ENCODE peak calls at places on chromosomes 6 and 20, in four cellular contexts. W is esophagus squamous epithelium, I is breast epithelium, Y is transverse colon. X is an unnamed sample. For H3K4me1 and H3K9me3, the result is how much of the 10 kb centered on the place peaks cover.

GRCh38 chr6:16045238-16045637 is 83.6 kb upstream of the MYLIP start:
- DNase-seq in W (no peak), I (no peak), Y (no peak), X (no peak)

GRCh38 chr6:15907914-15908518 is 220.9 kb upstream of the MYLIP start:
- DNase-seq in W (no peak), I (peak), Y (peak), X (no peak)

GRCh38 chr6:20708367-20709124 is 174.3 kb downstream of the CDKAL1 start:
- DNase-seq in W (no peak), I (no peak), Y (no peak), X (no peak)

GRCh38 chr6:138520463-138520862 is 21.2 kb upstream of the NHSL1 start:
- DNase-seq in W (no peak), I (no peak), Y (no peak), X (no peak)

GRCh38 chr6:90399970-90400369 is 103.3 kb upstream of the BACH2 start:
- DNase-seq in W (no peak), I (no peak), Y (no peak), X (no peak)

GRCh38 chr6:158711264-158711663 is 61.4 kb downstream of the SYTL3 start:
- DNase-seq in W (no peak), I (no peak), Y (no peak), X (no peak)

GRCh38 chr6:13362432-13362831 is 34.1 kb upstream of the TBC1D7 start:
- DNase-seq in W (no peak), I (no peak), Y (no peak), X (no peak)

GRCh38 chr6:107674995-107675738 is 148.9 kb downstream of the SCML4 start:
- DNase-seq in W (peak), I (peak), Y (peak), X (no peak)

GRCh38 chr6:13250703-13251102 is 77.6 kb downstream of the TBC1D7 start:
- DNase-seq in W (no peak), I (no peak), Y (no peak), X (no peak)

GRCh38 chr6:75126518-75126917 is 79.3 kb downstream of the COL12A1 start:
- DNase-seq in W (no peak), I (no peak), Y (no peak), X (no peak)

GRCh38 chr6:42315220-42315990 is 97.7 kb upstream of the MRPS10 start:
- DNase-seq in W (no peak), I (no peak), Y (no peak), X (no peak)

GRCh38 chr6:42316981-42317380 is 99.3 kb upstream of the MRPS10 start:
- DNase-seq in W (no peak), I (no peak), Y (no peak), X (no peak)

GRCh38 chr6:42315991-42316378 is 98.3 kb upstream of the MRPS10 start:
- DNase-seq in W (no peak), I (no peak), Y (peak), X (peak)

GRCh38 chr6:42314571-42314950 is 96.9 kb upstream of the MRPS10 start:
- DNase-seq in W (no peak), I (no peak), Y (no peak), X (no peak)

GRCh38 chr6:42316390-42316970 is 98.8 kb upstream of the MRPS10 start:
- DNase-seq in W (no peak), I (no peak), Y (peak), X (no peak)
- H3K4me1 ChIP-seq in W (under half), I (under half), Y (under half), X (under half)

GRCh38 chr6:62286470-62286843 is 432 bp upstream of the KHDRBS2 start:
- DNase-seq in W (no peak), I (no peak), Y (no peak), X (no peak)

GRCh38 chr6:62283828-62284411 is 2.1 kb downstream of the KHDRBS2 start:
- DNase-seq in W (no peak), I (no peak), Y (no peak), X (no peak)

GRCh38 chr6:62284725-62285124 is 1.3 kb downstream of the KHDRBS2 start:
- DNase-seq in W (no peak), I (no peak), Y (no peak), X (no peak)

GRCh38 chr6:62283359-62283758 is 2.7 kb downstream of the KHDRBS2 start:
- DNase-seq in W (no peak), I (no peak), Y (no peak), X (no peak)

DNA sequence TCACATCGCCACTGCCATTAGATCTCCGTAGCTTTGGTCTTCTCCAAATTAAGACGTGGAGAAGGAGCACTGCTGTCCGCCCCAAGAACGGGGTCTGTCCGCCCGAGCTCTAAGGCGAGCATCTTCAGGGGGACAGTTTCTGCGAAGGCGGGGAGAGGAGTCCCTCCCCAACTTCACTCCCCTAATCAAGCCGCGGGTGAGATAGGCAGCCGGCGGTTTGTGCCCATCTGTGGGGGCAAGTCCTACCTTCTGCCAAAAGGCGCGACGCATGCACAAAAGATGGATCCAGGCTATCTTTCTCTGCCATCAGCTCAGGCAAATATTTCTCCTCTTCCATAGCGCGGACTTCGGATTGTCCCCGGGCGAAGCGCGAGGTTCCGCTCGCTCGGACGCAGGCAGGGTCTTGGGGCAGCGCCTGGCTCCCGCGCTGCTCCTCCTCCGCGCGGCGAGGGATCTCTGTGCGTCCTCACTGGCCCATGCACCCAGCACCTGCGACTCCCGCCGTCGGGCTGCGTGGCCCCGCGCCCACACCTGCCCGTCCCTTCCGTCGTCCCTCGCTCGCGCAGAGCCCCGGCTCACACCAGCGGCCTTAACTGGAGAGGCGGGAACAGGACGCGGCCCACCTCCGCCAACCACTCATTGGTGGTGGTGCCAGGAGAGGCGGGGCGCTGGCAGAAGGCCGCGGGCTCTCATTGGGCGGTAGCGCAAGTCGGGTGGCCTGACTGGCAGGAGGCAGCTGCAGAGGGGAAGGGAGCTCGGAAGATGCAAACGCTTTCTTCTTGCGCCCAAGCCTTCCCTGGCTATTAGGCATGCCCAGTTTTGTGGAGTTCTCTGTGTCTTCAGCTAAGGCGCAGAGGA is at the start of gene KHDRBS2:
- DNase-seq in W (peak), I (peak), Y (peak), X (peak)
- H3K4me3 ChIP-seq in W (peak), I (peak), Y (peak), X (peak)

DNA sequence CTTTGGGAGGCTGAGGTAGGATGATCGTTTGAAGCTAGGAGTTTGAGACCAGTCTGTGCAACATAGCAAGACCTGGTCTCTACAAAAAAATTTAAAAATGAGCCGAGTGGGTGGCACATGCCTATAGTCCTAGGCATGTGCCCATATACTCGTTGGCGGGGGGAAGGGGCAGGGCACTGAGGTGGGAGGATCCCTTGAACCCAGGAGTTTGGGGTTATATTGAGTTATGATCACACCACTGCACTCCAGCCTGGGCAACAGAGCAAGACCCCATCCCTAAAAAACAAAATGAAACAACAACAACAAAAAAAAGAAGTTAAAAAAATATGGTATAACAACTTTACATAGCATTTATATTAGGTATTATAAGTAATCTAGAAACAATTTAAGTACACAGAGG is 47.8 kb downstream of the LHFPL5 start:
- DNase-seq in W (no peak), I (no peak), Y (no peak), X (no peak)
- H3K9me3 ChIP-seq in W (under half), I (under half), Y (under half), X (under half)

DNA sequence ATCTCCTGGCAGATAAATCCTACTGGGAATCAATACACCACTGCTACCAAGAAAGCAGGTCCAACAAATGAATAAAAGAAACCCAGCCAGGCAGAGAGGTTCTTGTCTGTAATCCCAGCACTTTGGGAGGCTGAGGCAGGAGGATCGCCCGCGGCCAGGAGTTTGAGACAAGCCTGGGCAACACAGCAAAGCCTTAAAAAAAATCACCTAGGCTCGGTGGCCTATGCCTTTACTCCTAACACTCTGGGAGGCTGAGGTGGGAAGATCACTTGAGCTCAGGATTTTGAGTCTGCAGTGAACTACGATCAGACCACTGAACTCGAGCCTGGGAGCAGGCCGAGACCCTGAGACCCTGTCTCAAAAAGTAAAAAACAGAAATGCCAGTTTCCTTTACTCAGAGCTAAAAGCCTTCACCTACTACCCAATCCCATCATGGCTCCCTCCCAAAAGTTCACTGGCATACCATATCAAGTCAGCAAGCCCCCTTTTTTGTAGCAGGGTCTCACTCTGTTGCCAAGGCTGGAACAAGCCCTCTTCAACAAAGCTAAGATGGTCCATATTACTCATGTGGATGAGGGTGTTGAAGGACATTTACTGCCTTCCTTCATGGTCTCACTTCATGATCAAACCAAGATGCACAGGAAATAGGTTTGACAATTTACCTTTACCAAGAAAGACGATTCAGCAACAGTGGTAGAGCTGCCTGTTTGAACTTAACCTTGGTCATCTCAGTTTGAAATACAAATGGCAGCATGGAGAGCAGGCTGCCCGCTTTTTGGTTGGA is 5.3 kb downstream of the SNX5 start:
- DNase-seq in W (no peak), I (no peak), Y (no peak), X (no peak)
- H3K4me1 ChIP-seq in W (under half), I (under half), Y (half or more), X (half or more)

DNA sequence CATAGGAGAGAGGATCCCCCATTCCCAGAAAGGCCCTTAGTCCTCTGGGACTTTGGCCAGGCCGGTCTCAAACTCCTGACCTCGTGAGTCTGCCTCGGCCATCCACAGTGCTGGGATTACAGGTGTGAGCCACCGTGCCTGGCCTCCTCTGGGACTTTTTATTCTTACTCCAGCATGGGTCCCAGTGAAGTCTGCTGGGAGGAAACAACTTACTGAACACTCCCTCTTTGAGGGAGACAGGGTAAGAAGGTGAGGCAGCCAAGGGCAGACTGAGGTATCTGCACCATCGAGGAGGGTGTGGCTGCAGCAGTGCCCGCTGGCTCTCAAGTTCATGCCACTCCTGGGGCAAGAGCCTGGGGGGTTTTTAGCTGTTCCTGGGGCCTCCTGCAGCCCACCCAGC is 2.4 kb downstream of the BAK1 start:
- DNase-seq in W (no peak), I (no peak), Y (peak), X (no peak)
- H3K4me3 ChIP-seq in W (no peak), I (no peak), Y (no peak), X (peak)

GRCh38 chr6:170025341-170026271 is 265.3 kb downstream of the DLL1 start:
- DNase-seq in W (no peak), I (peak), Y (no peak), X (no peak)
- H3K9me3 ChIP-seq in W (under half), I (under half), Y (under half), X (under half)

DNA sequence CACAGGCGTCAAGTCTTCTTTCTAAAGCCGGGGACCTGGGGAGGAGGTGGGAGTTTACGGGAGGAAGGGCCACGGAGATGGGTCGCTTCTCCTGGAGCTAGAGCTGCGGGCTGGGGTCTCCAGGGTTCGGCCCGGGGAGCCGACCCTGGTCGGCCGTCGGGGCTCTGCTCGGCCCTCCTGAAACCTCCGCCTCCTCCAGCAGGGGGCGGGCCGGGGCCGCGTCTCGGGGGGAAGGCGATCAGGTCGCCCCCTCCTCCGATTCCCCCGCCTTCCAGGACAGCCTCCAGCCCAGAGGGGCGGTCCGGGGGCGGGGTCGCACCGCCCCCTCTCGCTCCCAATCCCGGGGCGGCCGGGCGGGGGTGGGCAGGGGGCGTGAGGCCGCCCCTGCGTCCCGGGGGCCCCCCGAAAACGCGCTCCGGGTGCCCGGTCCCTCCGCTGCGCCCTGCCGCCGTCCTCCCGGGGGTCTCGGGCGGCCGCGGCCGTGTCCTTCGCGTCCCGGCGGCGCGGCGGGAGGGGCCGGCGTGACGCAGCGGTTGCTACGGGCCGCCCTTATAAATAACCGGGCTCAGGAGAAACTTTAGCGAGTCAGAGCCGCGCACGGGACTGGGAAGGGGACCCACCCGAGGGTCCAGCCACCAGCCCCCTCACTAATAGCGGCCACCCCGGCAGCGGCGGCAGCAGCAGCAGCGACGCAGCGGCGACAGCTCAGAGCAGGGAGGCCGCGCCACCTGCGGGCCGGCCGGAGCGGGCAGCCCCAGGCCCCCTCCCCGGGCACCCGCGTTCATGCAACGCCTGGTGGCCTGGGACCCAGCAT is at the start of gene CEBPB:
- DNase-seq in W (peak), I (peak), Y (peak), X (peak)
- H3K4me1 ChIP-seq in W (under half), I (under half), Y (under half), X (under half)

GRCh38 chr6:6177754-6178153 is 142.7 kb downstream of the F13A1 start:
- DNase-seq in W (no peak), I (no peak), Y (no peak), X (no peak)
- H3K4me3 ChIP-seq in W (no peak), I (no peak), Y (no peak), X (no peak)